ENCODE peak calls at places on chromosomes 16 and 17, in six cellular contexts. T, I, L, D, S and M are unnamed samples. For H3K9me3, the result is how much of the 10 kb centered on the place peaks cover.

GRCh38 chr16:17369441-17369951 is 101.3 kb downstream of the XYLT1 start:
- DNase-seq in T (peak), S (peak), D (no peak), I (no peak), L (no peak), M (no peak)

GRCh38 chr17:67353929-67354557 is 12.3 kb downstream of the PSMD12 start:
- DNase-seq in I (no peak), T (no peak), L (no peak), D (no peak), S (no peak), M (no peak)

GRCh38 chr17:72118588-72119279 is 2.1 kb upstream of the SOX9 start:
- DNase-seq in D (peak), S (peak), T (peak), I (peak), L (peak), M (peak)

GRCh38 chr17:50890675-50891516 is 24.7 kb upstream of the TOB1 start:
- DNase-seq in I (peak), L (peak), D (peak), S (no peak), T (no peak), M (no peak)

GRCh38 chr17:62109378-62109902 is 44.4 kb upstream of the MED13 start:
- DNase-seq in L (peak), T (peak), S (peak), D (peak), I (peak), M (peak)

GRCh38 chr17:15414502-15415348 is 52.7 kb downstream of the CDRT4 start:
- DNase-seq in D (no peak), T (no peak), L (no peak), I (no peak), S (no peak), M (no peak)

GRCh38 chr17:36703860-36704266 is 102.5 kb downstream of the MRM1 start:
- DNase-seq in I (peak), L (peak), T (peak), D (peak), S (peak), M (peak)

GRCh38 chr16:24610421-24610765 is 71.0 kb downstream of the RBBP6 start:
- DNase-seq in I (peak), L (peak), T (peak), D (peak), S (no peak), M (peak)

GRCh38 chr16:9463461-9463860 is 372.0 kb downstream of the HAPSTR1 start:
- DNase-seq in T (no peak), I (no peak), L (no peak), D (no peak), S (no peak), M (no peak)

GRCh38 chr17:9003355-9004131 is 17.8 kb upstream of the NTN1 start:
- DNase-seq in I (peak), T (no peak), S (no peak), D (no peak), L (peak), M (no peak)

GRCh38 chr17:49074851-49075540 is 57.6 kb upstream of the B4GALNT2 start:
- DNase-seq in D (no peak), I (no peak), L (no peak), S (no peak), T (no peak), M (peak)

GRCh38 chr17:45092932-45093430 is 31.9 kb downstream of the NMT1 start:
- DNase-seq in L (peak), T (peak), S (no peak), I (peak), D (peak), M (peak)

GRCh38 chr16:9124908-9125584 is 33.6 kb downstream of the HAPSTR1 start:
- DNase-seq in I (no peak), L (no peak), S (no peak), T (no peak), D (no peak), M (no peak)

GRCh38 chr16:47490471-47490870 is 29.3 kb downstream of the PHKB start:
- DNase-seq in L (no peak), I (no peak), S (no peak), T (no peak), D (no peak), M (no peak)

GRCh38 chr17:73691321-73691766 is 47.1 kb upstream of the SDK2 start:
- DNase-seq in I (no peak), S (no peak), D (no peak), T (no peak), L (no peak), M (no peak)

GRCh38 chr16:57529324-57530103 is 6.9 kb downstream of the CCDC102A start:
- DNase-seq in S (no peak), I (no peak), T (no peak), L (no peak), D (no peak), M (no peak)

GRCh38 chr16:57303910-57304168 is 19.4 kb upstream of the PLLP start:
- DNase-seq in I (no peak), S (no peak), D (no peak), T (no peak), L (no peak), M (no peak)

GRCh38 chr16:14086477-14086876 is 15.4 kb downstream of the MRTFB start:
- DNase-seq in T (no peak), I (no peak), S (no peak), L (no peak), D (no peak), M (no peak)

GRCh38 chr16:67114793-67115192 is 5.1 kb downstream of the PHAF1 start:
- DNase-seq in I (no peak), D (no peak), S (no peak), L (no peak), T (no peak), M (peak)

GRCh38 chr16:66190411-66190810 is 176.1 kb upstream of the CDH5 start:
- DNase-seq in D (no peak), T (no peak), L (no peak), I (no peak), S (no peak), M (no peak)

GRCh38 chr17:40072481-40073346 is 9.9 kb downstream of the THRA start:
- DNase-seq in S (no peak), L (no peak), D (peak), T (no peak), I (no peak), M (no peak)

GRCh38 chr17:12958786-12959185 is 59.0 kb downstream of the ELAC2 start:
- DNase-seq in D (peak), L (no peak), T (no peak), S (no peak), I (no peak), M (peak)

GRCh38 chr17:15479697-15480096 is 12.3 kb upstream of the CDRT4 start:
- DNase-seq in S (no peak), I (no peak), T (peak), D (peak), L (no peak), M (peak)

GRCh38 chr17:55056530-55056929 is 88.0 kb downstream of the STXBP4 start:
- DNase-seq in I (no peak), S (no peak), L (peak), T (peak), D (peak), M (peak)
- H3K9me3 ChIP-seq in I (under half), S (under half), L (under half), T (under half), D (under half), M (under half)

GRCh38 chr17:41230094-41230493 is 2.2 kb upstream of the KRTAP9-3 start:
- DNase-seq in T (no peak), I (no peak), D (no peak), S (no peak), L (no peak), M (no peak)
- H2AFZ ChIP-seq in T (no peak), I (no peak), D (no peak), S (no peak), L (no peak), M (no peak)

DNA sequence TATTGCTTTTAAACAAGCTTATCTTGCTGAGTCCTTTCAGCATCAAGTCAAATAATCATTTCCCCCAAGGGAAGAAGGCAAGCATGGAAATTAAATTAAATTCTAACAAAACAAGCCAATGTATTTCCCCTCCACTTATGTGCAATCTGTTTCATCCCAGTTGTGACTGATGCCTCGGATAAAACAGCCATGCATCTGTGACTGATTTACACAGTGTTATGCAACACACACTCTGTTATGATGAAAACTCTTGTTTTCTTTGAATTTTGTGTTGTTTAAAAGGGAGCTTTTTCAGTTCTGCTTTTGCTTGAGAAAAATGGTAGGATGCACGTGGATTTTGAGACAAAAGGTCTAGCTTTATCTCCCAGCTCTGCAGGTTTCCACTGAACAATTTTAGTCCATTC is 32.6 kb downstream of the TMEM100 start:
- DNase-seq in S (peak), I (no peak), D (no peak), L (no peak), T (no peak), M (peak)
- H3K4me2 ChIP-seq in S (peak), I (no peak), D (no peak), L (no peak), T (no peak), M (no peak)

GRCh38 chr17:26807024-26807423 is 486.9 kb upstream of the WSB1 start:
- DNase-seq in S (no peak), D (no peak), L (no peak), T (no peak), I (no peak), M (no peak)

DNA sequence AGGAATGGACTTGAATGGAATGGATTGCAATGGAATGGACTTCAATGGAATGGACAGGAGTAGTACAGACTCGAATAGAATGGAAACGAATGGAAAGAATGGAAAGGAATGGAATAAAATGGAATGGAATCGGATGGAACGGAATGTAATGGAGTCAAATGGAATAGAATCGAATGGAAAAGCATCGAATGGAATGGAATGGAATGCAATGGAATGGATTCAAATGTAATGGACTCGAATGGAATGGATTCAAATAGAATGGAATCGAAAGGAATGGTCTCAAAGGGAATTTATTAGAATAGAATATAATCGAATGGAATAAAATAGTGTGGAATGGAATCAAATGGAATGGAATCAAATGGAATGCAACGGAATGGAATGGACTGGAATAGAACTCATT is 484.9 kb upstream of the WSB1 start:
- DNase-seq in S (no peak), L (no peak), I (peak), T (peak), D (no peak), M (peak)
- H3K9me3 ChIP-seq in S (half or more), L (under half), I (half or more), T (under half), D (under half), M (under half)

GRCh38 chr16:89920723-89921122 is 2.1 kb downstream of the MC1R start:
- DNase-seq in S (no peak), I (no peak), L (no peak), D (no peak), T (no peak), M (peak)

GRCh38 chr16:89918453-89919347 is at the start of gene MC1R:
- DNase-seq in T (peak), D (no peak), S (peak), L (no peak), I (no peak), M (peak)

GRCh38 chr16:89919535-89920406 is 1.1 kb downstream of the MC1R start:
- DNase-seq in L (no peak), I (no peak), T (no peak), S (no peak), D (no peak), M (no peak)

GRCh38 chr16:89915303-89916232 is 3.1 kb upstream of the MC1R start:
- DNase-seq in T (no peak), I (no peak), S (no peak), L (no peak), D (no peak), M (no peak)

GRCh38 chr16:89917773-89918452 is 749 bp upstream of the MC1R start:
- DNase-seq in D (peak), L (peak), T (peak), S (peak), I (peak), M (peak)
- H2AFZ ChIP-seq in D (peak), L (no peak), T (peak), S (peak), I (peak), M (no peak)

GRCh38 chr16:87792205-87792565 is 26.4 kb upstream of the KLHDC4 start:
- DNase-seq in S (no peak), T (no peak), I (no peak), L (no peak), D (no peak), M (no peak)
- H3K4me2 ChIP-seq in S (no peak), T (no peak), I (no peak), L (no peak), D (no peak), M (no peak)

DNA sequence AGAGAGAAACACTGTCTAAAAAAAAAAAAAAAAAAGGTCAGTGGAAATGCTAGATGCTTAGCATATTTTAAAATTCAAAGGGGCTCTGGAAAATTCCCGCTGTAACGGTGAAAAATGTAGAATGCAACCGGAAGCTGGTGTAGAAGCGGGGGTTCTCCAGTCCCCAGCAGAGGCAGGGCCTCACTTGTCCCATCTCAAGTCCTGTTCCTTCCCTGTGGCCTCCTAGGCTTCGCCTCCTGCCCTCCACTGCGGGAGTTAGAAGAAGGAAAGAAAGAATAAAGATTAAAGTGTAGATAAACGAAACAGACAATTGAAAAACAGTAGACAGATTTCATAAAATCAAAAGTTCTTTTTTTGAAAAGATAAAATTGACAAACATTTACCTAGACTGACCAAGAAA is 14.8 kb upstream of the ZNF287 start:
- DNase-seq in D (no peak), T (no peak), L (no peak), S (no peak), I (no peak), M (no peak)
- H3K9me3 ChIP-seq in D (under half), T (under half), L (under half), S (under half), I (under half), M (under half)

DNA sequence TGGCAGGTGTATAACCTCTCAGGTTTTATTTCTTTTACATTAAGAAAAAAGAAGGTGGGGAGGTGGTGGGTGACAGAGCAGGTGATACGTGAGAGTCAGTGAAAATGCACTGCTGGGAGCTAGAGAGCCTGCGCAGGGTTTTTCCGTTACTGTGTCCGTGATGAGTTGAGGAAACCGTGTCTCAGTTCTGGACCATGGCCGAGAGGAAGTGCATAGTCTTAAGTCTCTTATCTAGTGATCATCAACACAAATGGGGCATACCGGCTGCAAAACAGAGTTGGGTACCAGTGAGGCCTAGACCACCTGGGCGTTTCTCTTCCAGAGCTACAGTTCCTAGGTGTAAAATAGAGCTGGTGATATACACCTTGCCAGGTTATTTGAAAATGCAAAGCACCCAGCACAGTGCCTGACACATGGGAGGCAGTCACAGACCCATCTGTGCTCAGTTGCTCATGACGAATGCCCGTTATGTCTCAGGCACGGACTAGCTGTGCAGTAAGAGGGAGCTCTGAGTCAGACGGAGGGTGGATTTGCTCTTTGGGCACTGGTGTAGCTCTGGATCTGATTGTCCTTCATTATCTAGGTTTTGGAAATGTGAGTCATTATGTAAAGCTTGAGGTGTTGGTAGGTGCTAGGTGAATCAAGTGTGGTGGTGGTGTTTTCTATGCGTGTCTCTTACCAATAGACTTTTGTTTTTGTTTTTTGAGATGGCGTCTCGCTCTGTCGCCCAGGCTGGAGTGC is 60.9 kb downstream of the RPTOR start:
- DNase-seq in S (peak), D (peak), L (peak), T (no peak), I (peak), M (peak)
- H2AFZ ChIP-seq in S (no peak), D (no peak), L (no peak), T (no peak), I (no peak), M (no peak)

GRCh38 chr16:79918916-79919315 is 318.4 kb upstream of the MAF start:
- DNase-seq in S (no peak), D (no peak), T (no peak), L (no peak), I (no peak), M (no peak)
- H3K4me2 ChIP-seq in S (no peak), D (no peak), T (no peak), L (no peak), I (no peak), M (no peak)

GRCh38 chr17:21299981-21300600 is 15.6 kb downstream of the MAP2K3 start:
- DNase-seq in D (no peak), L (no peak), T (no peak), S (no peak), I (no peak), M (no peak)

GRCh38 chr17:21298056-21298982 is 13.8 kb downstream of the MAP2K3 start:
- DNase-seq in T (no peak), L (no peak), D (no peak), I (no peak), S (no peak), M (no peak)

GRCh38 chr17:21297597-21297996 is 13.1 kb downstream of the MAP2K3 start:
- DNase-seq in S (no peak), I (no peak), D (no peak), T (no peak), L (no peak), M (no peak)

GRCh38 chr17:21300601-21301571 is 16.4 kb downstream of the MAP2K3 start:
- DNase-seq in D (no peak), T (no peak), S (no peak), L (no peak), I (no peak), M (no peak)

GRCh38 chr17:21298983-21299519 is 14.5 kb downstream of the MAP2K3 start:
- DNase-seq in D (no peak), T (no peak), I (no peak), L (no peak), S (no peak), M (no peak)
- H3K9me3 ChIP-seq in D (under half), T (under half), I (under half), L (under half), S (under half), M (under half)